ENCODE peak calls at places on chromosomes 6 and 20, in eight cellular contexts. D is right atrium auricular region; V is RWPE1; G is endothelial cell of umbilical vein; O is AG04450; I is CD4-positive, alpha-beta T cell; Q is tibial artery; E is OCI-LY7. K is an unnamed sample.
A peak's percentile ranks its signal among the peaks of the same experiment; 100 is the strongest.

GRCh38 chr6:16438677-16439615 is 200.6 kb downstream of the GMPR start:
- DNase-seq in I (no peak), V (peak; percentile 87), D (no peak), O (peak; percentile 4), G (no peak), Q (no peak), E (no peak), K (no peak)

GRCh38 chr20:45545754-45546453 is 1.3 kb downstream of the EPPIN start:
- DNase-seq in Q (no peak), V (peak; percentile 77), E (peak; percentile 5), D (no peak), I (no peak), O (peak; percentile 1), G (no peak), K (no peak)

GRCh38 chr6:10412948-10413849 is 1.7 kb downstream of the TFAP2A start:
- DNase-seq in E (peak; percentile 21), O (no peak), Q (no peak), D (no peak), I (no peak), V (peak; percentile 61), G (no peak), K (no peak)

GRCh38 chr6:11535801-11536230 is 1.7 kb upstream of the TMEM170B start:
- DNase-seq in D (no peak), O (no peak), V (peak; percentile 42), I (no peak), E (no peak), Q (no peak), G (peak; percentile 90), K (no peak)

GRCh38 chr6:55108469-55109130 is 65.7 kb upstream of the HCRTR2 start:
- DNase-seq in D (no peak), O (no peak), G (no peak), Q (no peak), E (no peak), I (no peak), V (no peak), K (no peak)

GRCh38 chr6:35710241-35710847 is 21.6 kb upstream of the FKBP5 start:
- DNase-seq in G (no peak), Q (no peak), E (no peak), I (no peak), V (no peak), D (no peak), O (no peak), K (no peak)

GRCh38 chr20:5065489-5066383 is 54.0 kb downstream of the PCNA start:
- DNase-seq in V (peak; percentile 95), D (peak; percentile 78), G (peak; percentile 75), Q (peak; percentile 76), O (peak; percentile 91), E (no peak), I (no peak), K (peak; percentile 15)

GRCh38 chr6:89022747-89023289 is 57.7 kb upstream of the PNRC1 start:
- DNase-seq in O (no peak), I (no peak), V (peak; percentile 49), D (no peak), G (no peak), E (no peak), Q (no peak), K (no peak)

GRCh38 chr6:8080338-8081151 is 16.4 kb upstream of the BLOC1S5 start:
- DNase-seq in G (peak; percentile 71), Q (no peak), D (no peak), I (no peak), V (peak; percentile 60), O (no peak), E (no peak), K (no peak)

GRCh38 chr6:467671-468082 is 76.1 kb downstream of the IRF4 start:
- DNase-seq in E (no peak), D (peak; percentile 44), O (no peak), G (no peak), Q (no peak), V (no peak), I (no peak), K (no peak)

GRCh38 chr6:467111-467510 is 75.6 kb downstream of the IRF4 start:
- DNase-seq in E (no peak), D (peak; percentile 32), V (no peak), O (no peak), I (no peak), Q (no peak), G (no peak), K (no peak)

GRCh38 chr6:470051-470900 is 78.7 kb downstream of the IRF4 start:
- DNase-seq in V (no peak), I (no peak), D (no peak), O (no peak), Q (no peak), G (no peak), E (no peak), K (no peak)

GRCh38 chr6:466564-466963 is 75.0 kb downstream of the IRF4 start:
- DNase-seq in I (no peak), V (no peak), O (no peak), D (peak; percentile 32), G (no peak), E (no peak), Q (no peak), K (no peak)

DNA sequence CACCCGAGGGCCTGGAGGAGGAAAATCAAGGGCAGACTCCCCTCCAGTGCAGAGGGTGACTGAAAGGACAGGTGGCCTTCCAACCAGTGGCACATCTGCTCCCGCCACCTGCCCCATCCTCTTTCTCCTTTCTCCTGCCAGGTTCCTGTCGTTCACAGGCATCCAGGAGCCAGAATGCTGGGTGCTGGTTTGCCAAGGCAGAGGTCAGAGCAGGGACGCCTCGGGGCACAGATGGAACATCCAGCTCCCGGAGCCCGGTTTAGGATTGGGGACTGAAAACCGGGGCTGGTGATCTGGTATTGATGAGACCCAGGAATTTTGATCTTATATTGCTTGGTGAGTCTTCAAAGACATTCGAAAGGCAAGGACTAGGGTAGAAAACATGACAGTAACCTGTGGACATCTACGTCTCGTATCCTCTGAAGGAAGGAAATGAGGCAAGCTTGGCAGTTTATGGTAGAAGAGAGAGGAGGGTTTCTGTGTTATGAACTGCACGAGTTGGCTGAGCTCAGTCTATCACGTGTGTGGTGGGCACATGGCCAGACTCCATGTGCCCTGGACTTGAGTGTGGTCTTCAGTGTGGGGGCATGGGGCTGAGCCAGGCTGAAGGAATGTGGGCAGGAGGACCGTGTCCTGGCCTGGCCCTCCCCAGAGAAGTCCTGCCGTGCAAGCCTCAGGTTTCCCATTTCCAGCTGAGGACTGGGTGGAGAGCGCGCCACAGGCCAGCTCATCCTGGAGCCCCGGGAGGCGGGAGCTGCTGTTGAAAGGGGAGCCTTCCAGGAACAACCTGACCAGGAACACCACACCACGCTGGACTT is 74.2 kb downstream of the IRF4 start:
- DNase-seq in G (no peak), D (peak; percentile 46), O (no peak), E (no peak), V (no peak), I (no peak), Q (no peak), K (no peak)
- H3K27ac ChIP-seq in G (no peak overlapping the region), D (no peak overlapping the region), O (no peak overlapping the region), E (no peak overlapping the region), V (no peak overlapping the region), I (no peak overlapping the region), Q (no peak overlapping the region), K (no peak overlapping the region)

GRCh38 chr20:17542481-17542880 is 11.3 kb upstream of the BFSP1 start:
- DNase-seq in D (no peak), I (no peak), O (no peak), E (no peak), V (no peak), G (no peak), Q (no peak), K (no peak)
- H3K27ac ChIP-seq in D (peak overlapping the region; percentile 60), I (no peak overlapping the region), O (no peak overlapping the region), E (no peak overlapping the region), V (no peak overlapping the region), G (no peak overlapping the region), Q (peak overlapping the region; percentile 73), K (no peak overlapping the region)

GRCh38 chr6:106102034-106102433 is 15.9 kb downstream of the PRDM1 start:
- DNase-seq in D (no peak), I (no peak), Q (no peak), G (no peak), E (no peak), O (no peak), V (no peak), K (no peak)

GRCh38 chr6:106102967-106103727 is 17.0 kb downstream of the PRDM1 start:
- DNase-seq in V (no peak), E (no peak), Q (no peak), G (no peak), O (no peak), D (no peak), I (no peak), K (no peak)

GRCh38 chr6:106104941-106105340 is 18.8 kb downstream of the PRDM1 start:
- DNase-seq in O (no peak), I (no peak), D (no peak), Q (no peak), E (no peak), G (no peak), V (no peak), K (no peak)

GRCh38 chr6:106104476-106104875 is 18.3 kb downstream of the PRDM1 start:
- DNase-seq in V (no peak), G (no peak), O (no peak), D (no peak), E (no peak), Q (no peak), I (no peak), K (no peak)

GRCh38 chr6:106103728-106104109 is 17.6 kb downstream of the PRDM1 start:
- DNase-seq in I (peak; percentile 20), V (no peak), G (no peak), O (no peak), Q (no peak), E (no peak), D (no peak), K (no peak)
- H3K27ac ChIP-seq in I (peak overlapping the region; percentile 19), V (no peak overlapping the region), G (no peak overlapping the region), O (no peak overlapping the region), Q (no peak overlapping the region), E (no peak overlapping the region), D (peak overlapping the region; percentile 32), K (no peak overlapping the region)

GRCh38 chr6:151437401-151437800 is 14.5 kb downstream of the RMND1 start:
- DNase-seq in Q (no peak), D (no peak), V (no peak), I (no peak), O (no peak), E (no peak), G (peak; percentile 28), K (no peak)

GRCh38 chr6:151436300-151436699 is 15.6 kb downstream of the RMND1 start:
- DNase-seq in V (no peak), D (no peak), G (no peak), E (no peak), Q (no peak), I (no peak), O (no peak), K (no peak)

GRCh38 chr6:151434369-151434768 is 17.6 kb downstream of the RMND1 start:
- DNase-seq in O (no peak), D (no peak), E (peak; percentile 50), G (no peak), Q (no peak), I (no peak), V (no peak), K (no peak)

GRCh38 chr6:151440498-151440897 is 11.4 kb downstream of the RMND1 start:
- DNase-seq in I (no peak), V (no peak), Q (no peak), O (no peak), G (no peak), D (no peak), E (no peak), K (no peak)

DNA sequence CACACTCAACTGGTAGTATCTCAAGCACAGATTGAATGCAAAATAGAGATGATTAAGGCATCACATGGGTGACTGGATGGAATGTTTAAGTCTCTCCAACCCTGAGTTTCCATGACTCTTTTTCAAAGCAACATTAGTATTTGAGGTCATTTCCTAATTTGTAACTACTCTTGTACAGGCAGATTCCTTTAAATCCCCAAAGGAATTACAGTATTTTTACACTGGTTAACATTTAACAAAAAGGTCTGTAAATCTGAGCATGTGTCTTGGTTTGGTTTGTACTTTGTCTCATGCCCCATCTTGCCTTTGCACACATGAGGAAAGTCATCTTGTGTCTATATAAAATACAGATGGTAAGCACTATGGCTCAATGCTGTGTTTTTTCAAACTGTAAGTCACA is 15.1 kb downstream of the RMND1 start:
- DNase-seq in D (no peak), E (no peak), O (no peak), I (no peak), G (no peak), V (no peak), Q (no peak), K (no peak)
- H3K27ac ChIP-seq in D (no peak overlapping the region), E (no peak overlapping the region), O (no peak overlapping the region), I (no peak overlapping the region), G (no peak overlapping the region), V (no peak overlapping the region), Q (peak overlapping the region; percentile 55), K (no peak overlapping the region)

K was measured in caudate nucleus.